ENCODE peak calls at places on chromosomes 11 and 22, in seven cellular contexts. U, X, Z, K, H, V and L are unnamed samples.

GRCh38 chr11:12220305-12220704 is 109.9 kb downstream of the MICAL2 start:
- DNase-seq in U (no peak), X (peak; percentile 78), Z (no peak), K (peak; percentile 75), H (no peak), V (peak; percentile 80), L (no peak)

GRCh38 chr11:120977470-120977869 is 46.4 kb upstream of the TBCEL start:
- DNase-seq in U (no peak), X (no peak), Z (no peak), K (no peak), H (peak; percentile 33), V (peak; percentile 11), L (no peak)

GRCh38 chr11:45468265-45468856 is 182.2 kb upstream of the SYT13 start:
- DNase-seq in U (no peak), X (no peak), Z (no peak), K (no peak), H (no peak), V (no peak), L (no peak)

GRCh38 chr22:22882033-22882717 is 5.4 kb upstream of the IGLL5 start:
- DNase-seq in U (no peak), X (no peak), Z (no peak), K (no peak), H (no peak), V (no peak), L (no peak)

GRCh38 chr11:122646549-122647340 is 8.8 kb upstream of the UBASH3B start:
- DNase-seq in U (no peak), X (no peak), Z (no peak), K (no peak), H (peak; percentile 59), V (no peak), L (no peak)

GRCh38 chr11:64772318-64773018 is 5.9 kb downstream of the SF1 start:
- DNase-seq in U (no peak), X (no peak), Z (no peak), K (no peak), H (no peak), V (no peak), L (peak; percentile 13)

GRCh38 chr11:130431337-130431773 is 2.9 kb upstream of the ADAMTS8 start:
- DNase-seq in U (peak; percentile 34), X (peak; percentile 91), Z (peak; percentile 75), K (peak; percentile 72), H (no peak), V (peak; percentile 34), L (no peak)

GRCh38 chr11:12157241-12157661 is 46.9 kb downstream of the MICAL2 start:
- DNase-seq in U (no peak), X (no peak), Z (no peak), K (no peak), H (peak; percentile 91), V (no peak), L (no peak)

GRCh38 chr11:12187399-12187798 is 77.0 kb downstream of the MICAL2 start:
- DNase-seq in U (no peak), X (no peak), Z (peak; percentile 47), K (no peak), H (no peak), V (no peak), L (no peak)

GRCh38 chr11:1679881-1680280 is 17.1 kb upstream of the KRTAP5-6 start:
- DNase-seq in U (no peak), X (no peak), Z (no peak), K (no peak), H (no peak), V (no peak), L (no peak)